ENCODE peak calls at places on chromosomes 3 and 15, in eight cellular contexts. C is GM23248, N is hepatocyte, I is heart left ventricle, W is PC-9, P is IMR-90, D is left ventricle myocardium inferior, Y is esophagus squamous epithelium. F is an unnamed sample.

GRCh38 chr15:86178845-86179244 is 99.2 kb downstream of the AGBL1 start:
- DNase-seq in C (no peak), N (no peak), I (no peak), W (no peak), P (no peak), D (no peak), Y (no peak), F (no peak)

GRCh38 chr15:69297642-69298353 is 914 bp upstream of the PAQR5 start:
- DNase-seq in C (no peak), N (no peak), I (no peak), W (no peak), P (no peak), D (no peak), Y (no peak), F (no peak)

GRCh38 chr15:68440136-68440535 is 8.2 kb upstream of the ITGA11 start:
- DNase-seq in C (no peak), N (no peak), I (peak; percentile 11), W (no peak), P (no peak), D (no peak), Y (no peak), F (no peak)

GRCh38 chr15:90545095-90545494 is 15.4 kb downstream of the CRTC3 start:
- DNase-seq in C (peak; percentile 35), N (no peak), I (no peak), W (no peak), P (no peak), D (no peak), Y (no peak), F (no peak)

GRCh38 chr15:73755946-73756345 is 2.8 kb upstream of the INSYN1 start:
- DNase-seq in C (no peak), N (no peak), I (no peak), W (no peak), P (no peak), D (no peak), Y (no peak), F (no peak)

GRCh38 chr15:89649716-89650115 is 5.6 kb downstream of the KIF7 start:
- DNase-seq in C (no peak), N (no peak), I (peak; percentile 11), W (no peak), P (no peak), D (no peak), Y (no peak), F (no peak)

GRCh38 chr3:149771652-149772271 is 19.5 kb upstream of the COMMD2 start:
- DNase-seq in C (peak; percentile 71), N (peak; percentile 70), I (peak; percentile 35), W (peak; percentile 43), P (peak; percentile 25), D (no peak), Y (no peak), F (peak; percentile 22)

GRCh38 chr15:90327313-90327712 is 24.8 kb upstream of the ZNF774 start:
- DNase-seq in C (no peak), N (no peak), I (no peak), W (no peak), P (no peak), D (no peak), Y (no peak), F (no peak)

GRCh38 chr15:70264014-70264492 is 166.3 kb upstream of the TLE3 start:
- DNase-seq in C (peak; percentile 57), N (no peak), I (peak; percentile 29), W (no peak), P (no peak), D (no peak), Y (no peak), F (no peak)

GRCh38 chr3:40971191-40972168 is 227.8 kb upstream of the CTNNB1 start:
- DNase-seq in C (peak; percentile 96), N (peak; percentile 76), I (peak; percentile 76), W (peak; percentile 75), P (peak; percentile 86), D (peak; percentile 49), Y (no peak), F (no peak)

GRCh38 chr15:75671684-75672083 is 24.0 kb downstream of the SNX33 start:
- DNase-seq in C (no peak), N (no peak), I (no peak), W (no peak), P (no peak), D (no peak), Y (no peak), F (no peak)

GRCh38 chr15:73787621-73788020 is 34.5 kb upstream of the INSYN1 start:
- DNase-seq in C (peak; percentile 48), N (no peak), I (no peak), W (no peak), P (no peak), D (no peak), Y (no peak), F (no peak)

DNA sequence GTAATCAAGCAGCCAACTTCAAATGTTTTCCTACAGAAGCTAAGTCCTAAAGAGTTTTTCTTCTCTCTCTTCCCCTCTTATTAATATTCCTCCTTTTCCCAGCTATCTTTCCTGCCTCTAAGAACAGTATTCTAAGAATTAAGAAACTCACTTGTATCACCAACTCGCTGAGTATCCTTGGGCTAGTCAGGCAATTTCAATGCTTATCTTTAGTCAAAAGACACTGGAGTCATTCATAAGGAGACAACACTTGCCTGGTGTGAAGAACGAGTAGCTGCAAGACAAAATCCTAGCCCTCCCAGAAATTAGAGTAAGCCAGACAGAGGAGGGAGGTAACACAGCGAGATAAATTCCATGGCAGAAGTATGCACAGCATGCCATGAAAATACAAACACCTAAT is 10.7 kb downstream of the VGLL4 start:
- DNase-seq in C (no peak), N (no peak), I (no peak), W (no peak), P (no peak), D (no peak), Y (no peak), F (no peak)
- H3K27ac ChIP-seq in C (peak overlapping the region; percentile 5), N (peak overlapping the region; percentile 48), I (peak overlapping the region; percentile 76), W (peak overlapping the region; percentile 21), P (no peak overlapping the region), D (peak overlapping the region; percentile 97), Y (no peak overlapping the region), F (no peak overlapping the region)

GRCh38 chr15:99482993-99483392 is 82.8 kb upstream of the MEF2A start:
- DNase-seq in C (no peak), N (no peak), I (no peak), W (no peak), P (no peak), D (no peak), Y (no peak), F (no peak)

GRCh38 chr15:99480223-99480810 is 85.5 kb upstream of the MEF2A start:
- DNase-seq in C (no peak), N (no peak), I (no peak), W (no peak), P (peak; percentile 51), D (no peak), Y (no peak), F (no peak)

GRCh38 chr15:99477745-99478525 is 87.8 kb upstream of the MEF2A start:
- DNase-seq in C (no peak), N (no peak), I (no peak), W (no peak), P (no peak), D (no peak), Y (no peak), F (no peak)

GRCh38 chr15:99481831-99482230 is 84.0 kb upstream of the MEF2A start:
- DNase-seq in C (no peak), N (no peak), I (no peak), W (no peak), P (no peak), D (no peak), Y (no peak), F (no peak)

DNA sequence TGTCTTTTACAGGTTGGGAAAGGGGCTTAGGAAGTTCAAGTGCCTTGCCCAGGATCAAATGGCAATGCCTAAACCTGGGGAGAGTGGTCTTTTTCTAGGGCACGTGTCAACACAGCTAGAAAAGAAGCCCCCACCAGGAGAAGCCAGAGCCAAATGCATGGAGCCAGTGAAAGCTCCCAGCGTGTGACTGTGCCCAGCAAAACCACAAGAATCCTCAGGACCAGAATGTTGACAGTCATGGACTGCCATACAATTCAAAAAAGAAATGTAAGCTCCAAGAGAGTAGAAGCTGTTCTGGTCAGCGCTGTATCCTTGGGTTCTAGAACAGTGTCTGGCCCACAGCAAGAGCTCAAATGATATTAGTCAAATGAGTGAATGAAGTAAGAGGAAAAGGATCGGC is 84.4 kb upstream of the MEF2A start:
- DNase-seq in C (no peak), N (no peak), I (no peak), W (no peak), P (no peak), D (no peak), Y (no peak), F (no peak)
- H3K4me1 ChIP-seq in C (peaks cover 15% of the 10 kb centered on the region), N (peaks cover 15% of the 10 kb centered on the region), I (no peaks in the 10 kb centered on the region), W (peaks cover 8% of the 10 kb centered on the region), P (peaks cover 17% of the 10 kb centered on the region), D (peaks cover 32% of the 10 kb centered on the region), Y (peaks cover 23% of the 10 kb centered on the region), F (no peaks in the 10 kb centered on the region)

GRCh38 chr15:98830034-98830634 is 177.5 kb downstream of the PGPEP1L start:
- DNase-seq in C (no peak), N (no peak), I (no peak), W (no peak), P (no peak), D (no peak), Y (no peak), F (no peak)
- H3K9me3 ChIP-seq in C (no peaks in the 10 kb centered on the region), N (peaks cover 37% of the 10 kb centered on the region), I (peaks cover 24% of the 10 kb centered on the region), W (peaks cover 67% of the 10 kb centered on the region), P (peaks cover 47% of the 10 kb centered on the region), D (peaks cover 88% of the 10 kb centered on the region), Y (no peaks in the 10 kb centered on the region), F (peaks cover 20% of the 10 kb centered on the region)

GRCh38 chr3:71578045-71578730 is 5.3 kb downstream of the FOXP1 start:
- DNase-seq in C (peak; percentile 37), N (no peak), I (no peak), W (no peak), P (peak; percentile 60), D (no peak), Y (no peak), F (no peak)

GRCh38 chr3:71581451-71581980 is 2.0 kb downstream of the FOXP1 start:
- DNase-seq in C (peak; percentile 65), N (peak; percentile 50), I (peak; percentile 46), W (peak; percentile 10), P (no peak), D (peak; percentile 41), Y (no peak), F (no peak)

GRCh38 chr3:71579934-71580318 is 3.6 kb downstream of the FOXP1 start:
- DNase-seq in C (peak; percentile 66), N (peak; percentile 42), I (no peak), W (peak; percentile 7), P (peak; percentile 57), D (no peak), Y (no peak), F (no peak)

GRCh38 chr3:71580636-71581215 is 2.8 kb downstream of the FOXP1 start:
- DNase-seq in C (peak; percentile 19), N (no peak), I (no peak), W (no peak), P (no peak), D (no peak), Y (no peak), F (no peak)

DNA sequence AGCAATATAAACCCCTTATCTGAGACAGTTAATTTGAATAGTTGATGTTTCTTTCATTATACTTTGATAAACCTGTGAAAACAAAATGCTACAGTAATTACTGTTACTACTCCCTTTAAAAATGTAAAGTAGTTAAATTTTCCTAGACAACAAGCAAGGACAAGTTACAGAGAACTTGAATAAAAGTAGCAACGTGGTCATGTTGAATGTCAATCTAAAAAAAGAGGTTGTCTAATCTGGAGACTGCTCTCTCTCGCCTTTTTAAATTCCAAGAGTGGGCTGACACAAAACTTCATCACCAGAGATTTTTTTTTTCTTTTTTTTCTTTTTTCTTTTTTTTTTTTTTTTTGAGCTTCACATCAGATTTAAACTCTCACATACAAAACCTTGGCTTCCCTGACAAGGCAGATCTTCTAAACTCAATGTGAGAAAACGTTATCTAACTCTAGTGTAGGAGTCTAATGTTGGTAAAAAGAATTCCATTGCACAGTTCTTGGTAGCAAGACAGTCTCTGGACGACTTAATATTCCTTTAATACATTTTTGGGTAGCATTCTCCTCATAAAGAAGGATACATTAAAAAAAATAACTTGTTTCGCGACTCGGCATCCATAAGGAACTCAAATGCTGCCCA is 4.1 kb downstream of the FOXP1 start:
- DNase-seq in C (no peak), N (no peak), I (no peak), W (no peak), P (no peak), D (no peak), Y (no peak), F (no peak)
- H3K27ac ChIP-seq in C (no peak overlapping the region), N (peak overlapping the region; percentile 63), I (peak overlapping the region; percentile 96), W (no peak overlapping the region), P (peak overlapping the region; percentile 19), D (peak overlapping the region; percentile 99), Y (peak overlapping the region; percentile 77), F (no peak overlapping the region)

F was measured in effector memory CD4-positive, alpha-beta T cell.